ENCODE peak calls at places on chromosomes 4 and X, in nine cellular contexts. I, M, V, T, S, L, X, R and B are unnamed samples.

GRCh38 chrX:42079968-42080367 is 156.6 kb upstream of the CASK start:
- DNase-seq in T (no peak), S (no peak), X (peak), L (no peak), I (no peak), M (no peak), V (no peak), R (no peak), B (no peak)

GRCh38 chr4:6779667-6780565 is 2.6 kb upstream of the KIAA0232 start:
- DNase-seq in X (peak), V (no peak), R (no peak), I (peak), S (no peak), L (no peak), T (no peak), M (no peak), B (peak)

GRCh38 chr4:82851902-82852750 is 38.8 kb downstream of the SEC31A start:
- DNase-seq in L (peak), S (peak), T (no peak), R (peak), M (peak), X (peak), V (no peak), I (peak), B (no peak)

GRCh38 chrX:141341341-141341740 is 99.0 kb upstream of the SPANXC start:
- DNase-seq in V (no peak), I (peak), M (no peak), R (peak), S (no peak), X (peak), L (peak), T (peak), B (peak)

GRCh38 chr4:6309755-6310154 is 40.1 kb downstream of the WFS1 start:
- DNase-seq in R (no peak), I (no peak), L (no peak), X (no peak), S (no peak), T (no peak), V (no peak), M (no peak), B (no peak)

GRCh38 chrX:84170931-84171330 is 17.1 kb downstream of the RPS6KA6 start:
- DNase-seq in I (no peak), T (no peak), S (no peak), X (no peak), V (no peak), M (no peak), L (no peak), R (no peak), B (no peak)

GRCh38 chr4:133801858-133802257 is 399.7 kb downstream of the PABPC4L start:
- DNase-seq in T (no peak), X (no peak), R (no peak), V (no peak), I (no peak), M (no peak), L (no peak), S (no peak), B (no peak)

GRCh38 chr4:56788081-56788480 is 33.4 kb downstream of the SPINK2 start:
- DNase-seq in M (no peak), V (no peak), L (no peak), I (no peak), T (no peak), X (no peak), S (no peak), R (no peak), B (no peak)

GRCh38 chrX:72479324-72480274 is 93.0 kb downstream of the HDAC8 start:
- DNase-seq in S (no peak), V (no peak), I (no peak), X (no peak), R (no peak), T (no peak), L (no peak), M (no peak), B (no peak)

GRCh38 chr4:52585379-52585778 is 73.7 kb downstream of the USP46 start:
- DNase-seq in S (no peak), T (no peak), I (no peak), M (no peak), V (no peak), R (no peak), X (no peak), L (no peak), B (no peak)

GRCh38 chr4:6844986-6845385 is 62.5 kb downstream of the KIAA0232 start:
- DNase-seq in L (no peak), R (no peak), V (no peak), X (no peak), I (no peak), M (no peak), S (no peak), T (no peak), B (peak)

GRCh38 chrX:120358687-120359086 is 3.2 kb upstream of the ATP1B4 start:
- DNase-seq in S (no peak), R (peak), V (no peak), M (no peak), I (no peak), L (no peak), T (no peak), X (peak), B (peak)

GRCh38 chr4:41214158-41215146 is at the start of gene APBB2:
- DNase-seq in V (peak), R (peak), L (peak), I (peak), X (peak), S (peak), T (peak), M (peak), B (peak)

GRCh38 chr4:133711817-133712216 is 489.8 kb downstream of the PABPC4L start:
- DNase-seq in X (peak), M (no peak), V (no peak), T (no peak), R (peak), I (peak), L (no peak), S (no peak), B (no peak)

GRCh38 chr4:122914292-122914904 is 8.0 kb downstream of the NUDT6 start:
- DNase-seq in L (no peak), X (peak), S (peak), M (no peak), V (peak), T (no peak), R (peak), I (peak), B (no peak)

GRCh38 chr4:156941940-156942548 is 29.6 kb downstream of the PDGFC start:
- DNase-seq in T (peak), V (peak), S (no peak), L (peak), R (peak), M (peak), X (peak), I (peak), B (peak)

GRCh38 chrX:153866302-153867019 is 19.5 kb downstream of the L1CAM start:
- DNase-seq in L (no peak), S (no peak), T (no peak), I (no peak), M (no peak), V (no peak), X (no peak), R (no peak), B (peak)

GRCh38 chr4:145034727-145035211 is 63.2 kb downstream of the ANAPC10 start:
- DNase-seq in R (peak), S (no peak), L (peak), M (no peak), X (peak), T (no peak), I (peak), V (no peak), B (peak)

GRCh38 chrX:12704706-12705105 is 86.5 kb upstream of the PRPS2 start:
- DNase-seq in I (no peak), M (no peak), L (no peak), R (no peak), T (no peak), V (no peak), X (no peak), S (no peak), B (no peak)

GRCh38 chr4:183987987-183988392 is 82.9 kb downstream of the STOX2 start:
- DNase-seq in S (peak), M (peak), V (peak), X (peak), T (peak), I (peak), L (peak), R (peak), B (peak)

GRCh38 chrX:2691543-2692220 is 587 bp downstream of the CD99 start:
- DNase-seq in S (no peak), L (no peak), T (peak), X (no peak), I (peak), R (peak), V (no peak), M (no peak), B (peak)

GRCh38 chrX:7074135-7074907 is 73.2 kb upstream of the STS start:
- DNase-seq in T (no peak), S (no peak), V (no peak), I (no peak), X (no peak), R (no peak), M (no peak), L (no peak), B (peak)

GRCh38 chrX:153476628-153477027 is 6.3 kb upstream of the HAUS7 start:
- DNase-seq in V (no peak), I (peak), X (peak), M (no peak), T (peak), S (no peak), L (no peak), R (peak), B (peak)

GRCh38 chr4:73341454-73341853 is 62.6 kb upstream of the ALB start:
- DNase-seq in L (peak), I (peak), X (peak), T (no peak), R (peak), V (peak), M (peak), S (peak), B (no peak)

GRCh38 chr4:5186584-5187170 is 135.4 kb downstream of the STK32B start:
- DNase-seq in I (no peak), L (no peak), M (no peak), V (no peak), S (no peak), R (no peak), X (no peak), T (no peak), B (no peak)

GRCh38 chr4:151674804-151675290 is 86.0 kb downstream of the GATB start:
- DNase-seq in M (no peak), L (no peak), X (no peak), T (peak), R (no peak), V (no peak), S (no peak), I (peak), B (no peak)

GRCh38 chrX:9341305-9342201 is 123.3 kb upstream of the TBL1X start:
- DNase-seq in X (peak), I (peak), V (no peak), T (peak), M (no peak), R (peak), L (no peak), S (peak), B (peak)

GRCh38 chr4:87103691-87104187 is 116.7 kb downstream of the KLHL8 start:
- DNase-seq in L (peak), S (no peak), R (peak), M (no peak), I (peak), V (peak), X (peak), T (no peak), B (no peak)

GRCh38 chrX:3743821-3744439 is 30.5 kb upstream of the PRKX start:
- DNase-seq in M (no peak), L (no peak), T (no peak), I (no peak), X (no peak), V (no peak), S (peak), R (no peak), B (no peak)

GRCh38 chr4:163495900-163496299 is 1.4 kb downstream of the TMA16 start:
- DNase-seq in T (no peak), M (no peak), L (no peak), X (no peak), V (no peak), S (peak), R (peak), I (no peak), B (peak)

GRCh38 chr4:101835121-101835904 is 44.8 kb downstream of the BANK1 start:
- DNase-seq in L (peak), R (peak), T (no peak), S (no peak), M (no peak), V (no peak), X (peak), I (peak), B (peak)

GRCh38 chr4:75726577-75726976 is 2.2 kb downstream of the USO1 start:
- DNase-seq in I (no peak), T (no peak), V (no peak), S (no peak), X (no peak), M (no peak), R (no peak), L (no peak), B (no peak)